ENCODE peak calls at places on chromosome 15, in nine cellular contexts. B, F, R, T, E, W, A, N and K are unnamed samples.

GRCh38 chr15:57218826-57219576 is 157.3 kb upstream of the CGNL1 start:
- DNase-seq in B (no peak), F (no peak), R (peak; percentile 92), T (peak; percentile 92), E (peak; percentile 99), W (peak; percentile 98), A (no peak), N (peak; percentile 43), K (peak; percentile 88)

GRCh38 chr15:36612063-36612788 is 32.8 kb downstream of the CDIN1 start:
- DNase-seq in B (no peak), F (no peak), R (peak; percentile 89), T (peak; percentile 39), E (peak; percentile 78), W (peak; percentile 80), A (no peak), N (no peak), K (peak; percentile 71)

GRCh38 chr15:40249477-40250303 is 10.8 kb downstream of the PAK6 start:
- DNase-seq in B (no peak), F (peak; percentile 74), R (peak; percentile 41), T (no peak), E (no peak), W (peak; percentile 41), A (no peak), N (no peak), K (no peak)

GRCh38 chr15:29925227-29926082 is 103.2 kb upstream of the TJP1 start:
- DNase-seq in B (no peak), F (peak; percentile 34), R (peak; percentile 84), T (peak; percentile 44), E (peak; percentile 95), W (peak; percentile 55), A (peak; percentile 63), N (peak; percentile 50), K (peak; percentile 84)

GRCh38 chr15:47326506-47326905 is 390.8 kb upstream of the SEMA6D start:
- DNase-seq in B (no peak), F (no peak), R (no peak), T (no peak), E (no peak), W (peak; percentile 11), A (no peak), N (no peak), K (no peak)

GRCh38 chr15:99909914-99910313 is 176.7 kb upstream of the LYSMD4 start:
- DNase-seq in B (no peak), F (no peak), R (no peak), T (no peak), E (peak; percentile 33), W (no peak), A (no peak), N (peak; percentile 43), K (no peak)

GRCh38 chr15:41417812-41418211 is 917 bp downstream of the RTF1 start:
- DNase-seq in B (no peak), F (no peak), R (peak; percentile 32), T (no peak), E (peak; percentile 27), W (peak; percentile 22), A (no peak), N (no peak), K (peak; percentile 15)

GRCh38 chr15:95584088-95584487 is 746.4 kb upstream of the NR2F2 start:
- DNase-seq in B (no peak), F (no peak), R (no peak), T (no peak), E (no peak), W (no peak), A (no peak), N (no peak), K (no peak)

GRCh38 chr15:71052356-71052755 is 62.9 kb upstream of the THSD4 start:
- DNase-seq in B (no peak), F (no peak), R (peak; percentile 78), T (no peak), E (peak; percentile 70), W (peak; percentile 76), A (no peak), N (no peak), K (peak; percentile 81)

GRCh38 chr15:48962662-48963523 is 826 bp downstream of the SHC4 start:
- DNase-seq in B (no peak), F (peak; percentile 33), R (peak; percentile 58), T (no peak), E (peak; percentile 64), W (peak; percentile 45), A (no peak), N (no peak), K (peak; percentile 59)

GRCh38 chr15:65904301-65904700 is 35.0 kb downstream of the RAB11A start:
- DNase-seq in B (no peak), F (no peak), R (no peak), T (no peak), E (peak; percentile 65), W (no peak), A (no peak), N (no peak), K (peak; percentile 8)

GRCh38 chr15:56032366-56032765 is 39.0 kb upstream of the NEDD4 start:
- DNase-seq in B (no peak), F (no peak), R (no peak), T (no peak), E (no peak), W (no peak), A (no peak), N (no peak), K (no peak)

GRCh38 chr15:49382394-49382793 is 40.6 kb upstream of the FGF7 start:
- DNase-seq in B (no peak), F (no peak), R (no peak), T (no peak), E (no peak), W (no peak), A (no peak), N (no peak), K (no peak)

GRCh38 chr15:26772588-26773484 is at the start of gene GABRB3:
- DNase-seq in B (no peak), F (peak; percentile 55), R (no peak), T (no peak), E (peak; percentile 1), W (peak; percentile 2), A (no peak), N (no peak), K (peak; percentile 10)

GRCh38 chr15:73751481-73751880 is 1.7 kb downstream of the INSYN1 start:
- DNase-seq in B (no peak), F (no peak), R (no peak), T (no peak), E (no peak), W (no peak), A (no peak), N (no peak), K (no peak)

GRCh38 chr15:40933520-40933904 is 4.4 kb downstream of the DLL4 start:
- DNase-seq in B (no peak), F (no peak), R (no peak), T (no peak), E (no peak), W (no peak), A (peak; percentile 38), N (no peak), K (no peak)

GRCh38 chr15:28047277-28047676 is 51.8 kb downstream of the OCA2 start:
- DNase-seq in B (no peak), F (no peak), R (no peak), T (no peak), E (no peak), W (no peak), A (no peak), N (no peak), K (no peak)

GRCh38 chr15:28043625-28044520 is 55.2 kb downstream of the OCA2 start:
- DNase-seq in B (no peak), F (no peak), R (no peak), T (no peak), E (no peak), W (no peak), A (no peak), N (no peak), K (no peak)

GRCh38 chr15:28051920-28052633 is 47.0 kb downstream of the OCA2 start:
- DNase-seq in B (no peak), F (no peak), R (no peak), T (no peak), E (no peak), W (no peak), A (no peak), N (no peak), K (no peak)

GRCh38 chr15:28049594-28049993 is 49.5 kb downstream of the OCA2 start:
- DNase-seq in B (no peak), F (no peak), R (no peak), T (no peak), E (no peak), W (no peak), A (no peak), N (no peak), K (no peak)
- H3K4me3 ChIP-seq in B (no peak overlapping the region), F (no peak overlapping the region), R (no peak overlapping the region), T (no peak overlapping the region), E (no peak overlapping the region), W (no peak overlapping the region), A (no peak overlapping the region), N (no peak overlapping the region), K (no peak overlapping the region)

GRCh38 chr15:89227425-89227824 is 6.0 kb upstream of the RLBP1 start:
- DNase-seq in B (no peak), F (no peak), R (no peak), T (no peak), E (no peak), W (no peak), A (no peak), N (no peak), K (no peak)
- TF ChIP-seq CTCF in B (no peak), F (no peak), R (no peak), T (no peak), E (no peak), W (no peak), A (no peak), N (no peak), K (no peak)

GRCh38 chr15:82846621-82847020 is 37.2 kb downstream of the WHAMM start:
- DNase-seq in B (no peak), F (no peak), R (no peak), T (no peak), E (no peak), W (no peak), A (no peak), N (no peak), K (no peak)

GRCh38 chr15:82847703-82848102 is 38.3 kb downstream of the WHAMM start:
- DNase-seq in B (no peak), F (no peak), R (no peak), T (no peak), E (no peak), W (no peak), A (no peak), N (no peak), K (no peak)

GRCh38 chr15:82848201-82848993 is 39.0 kb downstream of the WHAMM start:
- DNase-seq in B (no peak), F (no peak), R (no peak), T (no peak), E (no peak), W (no peak), A (no peak), N (no peak), K (no peak)

GRCh38 chr15:82845686-82846085 is 36.3 kb downstream of the WHAMM start:
- DNase-seq in B (no peak), F (no peak), R (no peak), T (no peak), E (no peak), W (no peak), A (no peak), N (no peak), K (no peak)

GRCh38 chr15:82843561-82843960 is 34.1 kb downstream of the WHAMM start:
- DNase-seq in B (no peak), F (no peak), R (no peak), T (no peak), E (no peak), W (no peak), A (no peak), N (no peak), K (no peak)
- H3K4me3 ChIP-seq in B (no peak overlapping the region), F (no peak overlapping the region), R (no peak overlapping the region), T (no peak overlapping the region), E (no peak overlapping the region), W (no peak overlapping the region), A (no peak overlapping the region), N (no peak overlapping the region), K (no peak overlapping the region)

GRCh38 chr15:79208179-79208578 is 74.3 kb upstream of the ANKRD34C start:
- DNase-seq in B (no peak), F (no peak), R (no peak), T (no peak), E (no peak), W (no peak), A (no peak), N (no peak), K (no peak)
- TF ChIP-seq CTCF in B (peak; percentile 9), F (no peak), R (no peak), T (no peak), E (peak; percentile 7), W (no peak), A (no peak), N (no peak), K (no peak)